ENCODE peak calls at places on chromosomes 5 and 9, in five cellular contexts. U, G, V, Q and C are unnamed samples.

GRCh38 chr5:97163360-97163764 is 19.7 kb downstream of the RIOK2 start:
- DNase-seq in U (no peak), G (no peak), V (no peak), Q (no peak), C (peak; percentile 54)

GRCh38 chr5:375336-375920 is 53.9 kb downstream of the AHRR start:
- DNase-seq in U (peak; percentile 17), G (no peak), V (peak; percentile 1), Q (no peak), C (no peak)

GRCh38 chr5:121313886-121314285 is 537.8 kb upstream of the FTMT start:
- DNase-seq in U (no peak), G (no peak), V (no peak), Q (no peak), C (no peak)

GRCh38 chr5:6752236-6752635 is 39.0 kb downstream of the TENT4A start:
- DNase-seq in U (no peak), G (no peak), V (no peak), Q (no peak), C (no peak)

GRCh38 chr9:136532799-136533774 is 12.8 kb downstream of the NOTCH1 start:
- DNase-seq in U (peak; percentile 80), G (no peak), V (no peak), Q (no peak), C (no peak)

GRCh38 chr5:45521067-45521466 is 175.1 kb downstream of the HCN1 start:
- DNase-seq in U (no peak), G (peak; percentile 70), V (peak; percentile 66), Q (no peak), C (no peak)

GRCh38 chr5:72107874-72108199 is 562 bp downstream of the MAP1B start:
- DNase-seq in U (no peak), G (no peak), V (no peak), Q (peak; percentile 34), C (peak; percentile 49)

GRCh38 chr5:141877478-141878185 is 578 bp downstream of the PCDH1 start:
- DNase-seq in U (peak; percentile 38), G (peak; percentile 58), V (no peak), Q (no peak), C (no peak)

GRCh38 chr9:105309531-105309931 is 65.1 kb downstream of the SLC44A1 start:
- DNase-seq in U (no peak), G (no peak), V (no peak), Q (no peak), C (no peak)

GRCh38 chr9:127876764-127877562 is 512 bp downstream of the AK1 start:
- DNase-seq in U (no peak), G (no peak), V (no peak), Q (peak; percentile 66), C (no peak)

GRCh38 chr9:89743576-89744254 is 138.9 kb downstream of the GADD45G start:
- DNase-seq in U (peak; percentile 87), G (peak; percentile 63), V (no peak), Q (no peak), C (no peak)

GRCh38 chr5:10452768-10453331 is 11.2 kb downstream of the ROPN1L start:
- DNase-seq in U (peak; percentile 32), G (peak; percentile 37), V (no peak), Q (no peak), C (peak; percentile 93)

GRCh38 chr9:75889977-75890540 is 414 bp upstream of the PCSK5 start:
- DNase-seq in U (peak; percentile 43), G (no peak), V (peak; percentile 45), Q (peak; percentile 49), C (peak; percentile 73)

GRCh38 chr5:113574417-113574816 is 60.9 kb downstream of the YTHDC2 start:
- DNase-seq in U (no peak), G (no peak), V (no peak), Q (peak; percentile 40), C (peak; percentile 86)

GRCh38 chr9:124190761-124191160 is 67.0 kb upstream of the NEK6 start:
- DNase-seq in U (no peak), G (no peak), V (no peak), Q (no peak), C (no peak)

GRCh38 chr5:170206958-170207357 is 25.8 kb upstream of the C5orf58 start:
- DNase-seq in U (no peak), G (no peak), V (no peak), Q (no peak), C (no peak)

GRCh38 chr5:39638803-39639202 is 214.0 kb upstream of the DAB2 start:
- DNase-seq in U (no peak), G (no peak), V (no peak), Q (no peak), C (no peak)

GRCh38 chr9:35844628-35845301 is 15.7 kb downstream of the TMEM8B start:
- DNase-seq in U (peak; percentile 31), G (no peak), V (peak; percentile 83), Q (no peak), C (peak; percentile 90)

GRCh38 chr9:129485140-129485758 is 135.7 kb downstream of the C9orf50 start:
- DNase-seq in U (no peak), G (no peak), V (no peak), Q (no peak), C (no peak)

GRCh38 chr5:132110195-132110594 is 36.6 kb downstream of the CSF2 start:
- DNase-seq in U (no peak), G (no peak), V (no peak), Q (no peak), C (no peak)

GRCh38 chr9:136324501-136325300 is 2.6 kb upstream of the GPSM1 start:
- DNase-seq in U (no peak), G (no peak), V (peak; percentile 63), Q (peak; percentile 88), C (no peak)

GRCh38 chr5:12113062-12113461 is 208.8 kb upstream of the CTNND2 start:
- DNase-seq in U (no peak), G (no peak), V (no peak), Q (no peak), C (no peak)

GRCh38 chr9:126399251-126399650 is 72.6 kb downstream of the MVB12B start:
- DNase-seq in U (no peak), G (peak; percentile 33), V (no peak), Q (no peak), C (peak; percentile 57)